ENCODE peak calls at places on chromosomes 11 and 22, in ten cellular contexts. X, R, M, T, Y, P, L, J, Z and O are unnamed samples.

GRCh38 chr11:69353696-69354544 is 60.0 kb downstream of the MYEOV start:
- DNase-seq in L (no peak), Y (peak; percentile 54), T (no peak), P (no peak), M (no peak), Z (no peak), X (peak; percentile 8), R (peak; percentile 15), J (no peak), O (no peak)

GRCh38 chr22:28541137-28541536 is 138.5 kb downstream of the TTC28 start:
- DNase-seq in T (no peak), L (no peak), R (no peak), J (no peak), Y (no peak), P (no peak), Z (no peak), X (no peak), M (no peak), O (no peak)

GRCh38 chr11:88827018-88827676 is 238.6 kb downstream of the GRM5 start:
- DNase-seq in T (no peak), P (no peak), L (no peak), M (no peak), Z (no peak), J (peak; percentile 7), R (no peak), X (no peak), Y (peak; percentile 3), O (no peak)

GRCh38 chr22:47328550-47329243 is 566.2 kb downstream of the TBC1D22A start:
- DNase-seq in Z (peak; percentile 92), J (peak; percentile 82), M (peak; percentile 68), L (peak; percentile 94), P (no peak), Y (peak; percentile 62), T (no peak), X (peak; percentile 89), R (no peak), O (no peak)

GRCh38 chr11:75014129-75014528 is 25.4 kb downstream of the NEU3 start:
- DNase-seq in L (peak; percentile 75), T (no peak), Y (peak; percentile 50), R (no peak), J (no peak), M (peak; percentile 57), Z (peak; percentile 86), P (no peak), X (peak; percentile 64), O (no peak)

GRCh38 chr22:38505595-38506117 is 455 bp downstream of the DDX17 start:
- DNase-seq in X (peak; percentile 23), M (no peak), Z (peak; percentile 78), P (peak; percentile 58), R (peak; percentile 75), L (peak; percentile 90), T (peak; percentile 86), Y (peak; percentile 53), J (peak; percentile 65), O (peak; percentile 52)

GRCh38 chr22:32322986-32323385 is 34.7 kb upstream of the RFPL3 start:
- DNase-seq in T (no peak), P (no peak), J (no peak), Z (no peak), X (no peak), M (no peak), Y (no peak), R (no peak), L (peak; percentile 9), O (no peak)

GRCh38 chr11:94933225-94934130 is 39.9 kb downstream of the CWC15 start:
- DNase-seq in P (no peak), Z (peak; percentile 98), R (no peak), Y (peak; percentile 62), L (no peak), M (peak; percentile 93), J (no peak), X (peak; percentile 99), T (no peak), O (no peak)

GRCh38 chr11:115144014-115144413 is 360.2 kb downstream of the CADM1 start:
- DNase-seq in P (no peak), T (no peak), L (no peak), R (no peak), Y (no peak), J (no peak), M (no peak), X (no peak), Z (no peak), O (no peak)

GRCh38 chr11:115145316-115145715 is 358.9 kb downstream of the CADM1 start:
- DNase-seq in P (no peak), J (no peak), Z (no peak), Y (no peak), M (no peak), L (no peak), R (no peak), T (no peak), X (no peak), O (no peak)

GRCh38 chr11:115146425-115146824 is 357.8 kb downstream of the CADM1 start:
- DNase-seq in L (no peak), P (no peak), Y (no peak), T (no peak), R (no peak), J (no peak), Z (no peak), M (no peak), X (no peak), O (no peak)

GRCh38 chr11:115141715-115142114 is 362.5 kb downstream of the CADM1 start:
- DNase-seq in Z (no peak), M (no peak), L (no peak), X (no peak), Y (no peak), J (no peak), P (no peak), T (no peak), R (no peak), O (no peak)

DNA sequence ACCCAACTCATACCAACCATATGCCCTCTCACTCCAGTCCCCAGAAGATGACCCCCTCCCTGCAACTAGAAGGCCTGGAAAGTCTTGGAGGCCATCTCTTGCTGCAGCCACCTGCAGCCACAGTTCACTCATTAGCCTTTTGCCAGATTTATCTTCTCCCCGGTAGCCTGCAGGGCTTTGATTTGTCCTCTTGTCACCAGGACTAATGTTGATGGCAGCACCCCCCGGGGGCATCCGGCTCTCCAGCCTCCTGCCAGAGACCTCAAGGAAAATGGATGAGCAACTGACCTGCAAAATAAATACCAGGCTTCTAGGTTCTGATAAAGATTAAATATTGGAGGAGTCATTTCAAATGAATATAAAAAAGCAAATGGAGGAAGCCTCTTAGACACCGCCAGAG is 363.0 kb downstream of the CADM1 start:
- DNase-seq in Y (no peak), J (no peak), P (no peak), L (no peak), R (no peak), X (no peak), T (no peak), M (no peak), Z (no peak), O (no peak)
- TF ChIP-seq CTCF in Y (no peak), J (no peak), P (no peak), L (no peak), R (no peak), X (no peak), T (no peak), M (no peak), Z (no peak), O (no peak)

GRCh38 chr11:72534859-72535547 is 100.7 kb upstream of the CLPB start:
- DNase-seq in P (no peak), Z (peak; percentile 58), R (no peak), J (no peak), X (no peak), T (no peak), Y (peak; percentile 40), M (peak; percentile 3), L (no peak), O (no peak)
- TF ChIP-seq CTCF in P (no peak), Z (peak; percentile 10), R (no peak), J (no peak), X (peak; percentile 39), T (no peak), Y (no peak), M (no peak), L (peak; percentile 33), O (no peak)

GRCh38 chr11:65482306-65482850 is 16.5 kb upstream of the MALAT1 start:
- DNase-seq in P (no peak), Z (no peak), Y (no peak), X (no peak), J (no peak), R (no peak), T (no peak), L (no peak), M (no peak), O (no peak)

GRCh38 chr11:65476632-65477270 is 22.1 kb upstream of the MALAT1 start:
- DNase-seq in J (no peak), L (peak; percentile 74), Y (peak; percentile 26), X (no peak), R (peak; percentile 83), Z (no peak), P (no peak), T (peak; percentile 41), M (no peak), O (no peak)

GRCh38 chr11:65478411-65479183 is 20.2 kb upstream of the MALAT1 start:
- DNase-seq in T (peak; percentile 91), J (no peak), P (no peak), R (peak; percentile 63), L (peak; percentile 89), Z (peak; percentile 67), M (no peak), X (peak; percentile 77), Y (no peak), O (no peak)

GRCh38 chr11:65477271-65478029 is 21.4 kb upstream of the MALAT1 start:
- DNase-seq in Z (peak; percentile 95), Y (peak; percentile 90), R (peak; percentile 98), T (peak; percentile 97), J (peak; percentile 98), P (peak; percentile 96), M (no peak), X (peak; percentile 92), L (peak; percentile 98), O (peak; percentile 97)

DNA sequence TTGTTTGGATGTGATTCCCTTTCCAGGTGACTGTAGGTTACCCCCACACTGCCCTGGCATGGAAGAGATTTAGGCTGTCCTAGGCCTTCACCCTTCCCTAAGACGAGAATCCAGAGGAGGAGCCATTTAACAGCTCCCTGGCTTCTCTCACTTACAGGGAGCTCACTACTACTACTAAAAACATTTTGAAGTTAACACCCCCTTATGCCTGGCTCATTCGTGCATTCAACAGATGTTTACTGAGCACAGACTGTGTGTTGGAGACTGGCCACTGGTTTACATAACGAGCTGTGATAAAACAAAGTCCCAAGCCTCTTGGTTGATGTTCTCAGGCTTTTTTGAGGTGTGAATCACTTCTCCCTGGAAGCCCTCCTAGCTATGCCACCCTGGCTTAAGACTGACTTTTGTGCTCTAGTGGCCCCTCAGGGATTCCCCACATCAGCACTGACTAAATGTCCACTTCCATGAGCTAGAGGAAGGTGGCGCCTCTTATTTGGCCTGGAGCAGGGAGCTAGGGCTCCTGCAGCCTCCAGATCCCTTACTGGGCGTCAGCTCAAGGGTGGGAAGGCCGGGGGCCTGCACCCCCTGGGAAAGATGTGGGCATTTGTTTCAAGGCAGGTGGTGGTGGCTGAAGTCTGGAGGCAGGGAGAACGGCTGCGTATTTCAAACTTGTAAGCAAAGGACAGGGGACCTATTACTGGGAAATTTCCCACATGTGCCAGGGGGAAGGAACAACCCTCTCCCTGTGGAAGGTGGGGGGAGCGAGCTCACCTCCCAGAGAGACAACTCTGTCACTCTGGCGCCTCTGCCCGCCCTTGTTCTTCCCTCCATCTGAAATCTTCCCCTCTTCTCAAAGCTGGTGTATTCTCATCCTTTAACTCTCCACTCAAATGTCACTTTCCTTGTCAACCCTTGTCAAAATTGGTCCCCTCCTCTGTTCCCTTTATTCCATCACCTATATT is 19.4 kb upstream of the MALAT1 start:
- DNase-seq in Y (peak; percentile 53), Z (peak; percentile 98), R (peak; percentile 72), L (peak; percentile 91), J (no peak), T (peak; percentile 69), P (no peak), M (peak; percentile 81), X (peak; percentile 85), O (no peak)
- TF ChIP-seq CTCF in Y (peak; percentile 54), Z (peak; percentile 58), R (no peak), L (peak; percentile 64), J (no peak), T (no peak), P (no peak), M (peak; percentile 52), X (peak; percentile 72), O (no peak)

DNA sequence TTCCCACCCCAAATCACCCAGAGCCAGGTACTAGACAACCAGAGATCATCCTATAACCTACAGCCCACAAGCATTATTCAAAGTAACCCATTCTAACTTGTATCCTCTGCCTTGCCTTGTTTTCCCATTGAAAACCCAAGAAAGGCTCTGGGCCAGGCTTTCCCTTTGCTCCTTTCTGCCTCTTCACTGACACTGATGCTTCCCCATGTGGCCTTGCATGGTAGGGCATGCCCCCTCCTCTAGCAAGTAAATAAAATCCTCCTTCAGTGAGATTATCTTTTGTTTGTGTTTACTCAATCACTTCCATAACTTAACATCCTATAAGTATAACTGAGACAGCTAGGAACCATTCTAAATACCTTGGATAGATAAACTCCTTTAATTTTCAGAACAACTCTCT is 65.6 kb upstream of the FAR1 start:
- DNase-seq in L (no peak), R (no peak), Y (no peak), P (no peak), T (no peak), M (no peak), Z (no peak), J (no peak), X (no peak), O (no peak)
- TF ChIP-seq CTCF in L (no peak), R (no peak), Y (no peak), P (no peak), T (no peak), M (no peak), Z (no peak), J (no peak), X (no peak), O (no peak)